ENCODE peak calls at places on chromosomes 11 and 22, in nine cellular contexts. A is spleen; S is Caki2; L is cardiac muscle cell; T is activated naive CD8-positive, alpha-beta T cell treated with anti-CD3 and anti-CD28 coated beads, Interleukin-2, amount 10 ng/mL, durations not matched to agents 7 days and 5 days; Q is MCF 10A; R is GM13977; C is cardiac fibroblast; D is HCT116. N is an unnamed sample.

GRCh38 chr11:131889146-131889577 is 518.7 kb downstream of the NTM start:
- DNase-seq in C (peak; percentile 86), R (no peak), D (no peak), L (peak; percentile 24), S (peak; percentile 29), T (no peak), A (no peak), Q (no peak), N (no peak)

GRCh38 chr22:27416553-27417427 is 384.8 kb downstream of the MN1 start:
- DNase-seq in C (peak; percentile 93), S (peak; percentile 41), D (no peak), R (no peak), A (no peak), T (no peak), L (peak; percentile 10), Q (peak; percentile 88), N (peak; percentile 56)

GRCh38 chr22:43094551-43094950 is 5.4 kb upstream of the TTLL1 start:
- DNase-seq in A (no peak), T (no peak), R (no peak), C (no peak), S (no peak), L (no peak), Q (no peak), D (no peak), N (no peak)

GRCh38 chr11:18669629-18670162 is 28.9 kb upstream of the TMEM86A start:
- DNase-seq in S (no peak), T (no peak), A (no peak), C (no peak), Q (no peak), D (peak; percentile 12), R (no peak), L (no peak), N (no peak)

GRCh38 chr22:50621948-50622722 is 5.8 kb downstream of the ARSA start:
- DNase-seq in T (peak; percentile 73), L (no peak), R (no peak), D (no peak), S (no peak), C (no peak), A (peak; percentile 86), Q (peak; percentile 41), N (no peak)

GRCh38 chr11:76327756-76328388 is 53.1 kb downstream of the THAP12 start:
- DNase-seq in C (no peak), L (no peak), S (no peak), A (no peak), D (no peak), Q (no peak), T (no peak), R (no peak), N (peak; percentile 69)

GRCh38 chr22:35896306-35896705 is 132.3 kb downstream of the RBFOX2 start:
- DNase-seq in T (no peak), Q (no peak), L (no peak), D (no peak), C (no peak), R (no peak), A (no peak), S (no peak), N (no peak)

GRCh38 chr22:33105501-33105911 is 47.3 kb upstream of the SYN3 start:
- DNase-seq in C (no peak), R (no peak), A (no peak), S (peak; percentile 24), Q (peak; percentile 71), L (no peak), D (no peak), T (no peak), N (peak; percentile 28)

GRCh38 chr22:38017272-38017920 is 33.0 kb upstream of the SOX10 start:
- DNase-seq in L (no peak), Q (peak; percentile 66), C (peak; percentile 88), T (no peak), S (no peak), A (no peak), R (no peak), D (no peak), N (peak; percentile 96)

GRCh38 chr11:15958939-15959338 is 397.4 kb downstream of the SOX6 start:
- DNase-seq in R (no peak), D (no peak), S (no peak), A (no peak), L (no peak), Q (no peak), T (no peak), C (peak; percentile 20), N (no peak)

GRCh38 chr22:48729499-48730171 is 1098.0 kb downstream of the BRD1 start:
- DNase-seq in L (no peak), S (no peak), A (peak; percentile 28), C (no peak), T (no peak), D (no peak), Q (no peak), R (no peak), N (peak; percentile 9)

GRCh38 chr11:126415669-126416420 is 60.4 kb downstream of the ST3GAL4 start:
- DNase-seq in D (no peak), L (no peak), R (no peak), S (no peak), A (no peak), T (no peak), C (peak; percentile 92), Q (no peak), N (peak; percentile 97)

GRCh38 chr22:34992672-34993071 is 73.3 kb upstream of the ISX start:
- DNase-seq in T (no peak), L (no peak), C (no peak), Q (no peak), S (no peak), R (no peak), A (no peak), D (no peak), N (no peak)

GRCh38 chr11:118918128-118918685 is 7.5 kb downstream of the BCL9L start:
- DNase-seq in S (peak; percentile 96), T (peak; percentile 60), Q (peak; percentile 92), A (peak; percentile 80), L (no peak), R (no peak), C (peak; percentile 98), D (no peak), N (peak; percentile 93)

GRCh38 chr22:36330655-36331305 is 57.0 kb downstream of the MYH9 start:
- DNase-seq in A (peak; percentile 84), L (no peak), R (no peak), Q (no peak), S (no peak), C (peak; percentile 76), D (no peak), T (peak; percentile 46), N (peak; percentile 88)

GRCh38 chr11:19951558-19952083 is 208.7 kb downstream of the DBX1 start:
- DNase-seq in S (peak; percentile 40), C (peak; percentile 68), A (no peak), R (peak; percentile 48), L (peak; percentile 71), Q (peak; percentile 76), D (peak; percentile 32), T (no peak), N (no peak)

GRCh38 chr11:908273-908672 is 2.3 kb downstream of the CHID1 start:
- DNase-seq in L (no peak), T (no peak), R (no peak), Q (no peak), C (no peak), D (no peak), A (no peak), S (no peak), N (no peak)

GRCh38 chr11:77660947-77661346 is 23.4 kb upstream of the CLNS1A start:
- DNase-seq in C (no peak), L (no peak), A (no peak), D (no peak), R (no peak), T (no peak), Q (no peak), S (no peak), N (no peak)

GRCh38 chr22:49548356-49549202 is 279.1 kb downstream of the BRD1 start:
- DNase-seq in C (no peak), A (peak; percentile 34), S (no peak), T (peak; percentile 11), R (no peak), Q (no peak), D (no peak), L (no peak), N (peak; percentile 32)

GRCh38 chr22:22322792-22323191 is 78.2 kb downstream of the VPREB1 start:
- DNase-seq in A (no peak), D (no peak), T (no peak), R (no peak), Q (no peak), C (no peak), S (no peak), L (no peak), N (no peak)

GRCh38 chr22:27438271-27438980 is 363.1 kb downstream of the MN1 start:
- DNase-seq in L (no peak), C (peak; percentile 53), S (no peak), Q (no peak), D (no peak), T (no peak), R (no peak), A (no peak), N (peak; percentile 56)

GRCh38 chr22:22410121-22410520 is 98.4 kb downstream of the ZNF280B start:
- DNase-seq in L (no peak), S (no peak), C (peak; percentile 15), T (no peak), A (peak; percentile 92), R (no peak), D (no peak), Q (no peak), N (peak; percentile 51)

GRCh38 chr11:35082322-35083180 is 56.4 kb upstream of the CD44 start:
- DNase-seq in S (peak; percentile 83), R (peak; percentile 77), A (peak; percentile 91), Q (peak; percentile 86), C (peak; percentile 75), L (peak; percentile 58), D (peak; percentile 81), T (peak; percentile 80), N (peak; percentile 82)

GRCh38 chr22:35918466-35918865 is 110.2 kb downstream of the RBFOX2 start:
- DNase-seq in C (peak; percentile 79), D (no peak), T (no peak), A (no peak), R (no peak), S (no peak), Q (no peak), L (no peak), N (no peak)

GRCh38 chr11:77144854-77145428 is 16.9 kb downstream of the MYO7A start:
- DNase-seq in T (no peak), R (no peak), S (no peak), Q (no peak), D (no peak), C (no peak), L (no peak), A (no peak), N (no peak)

GRCh38 chr11:65766535-65766934 is 14.2 kb downstream of the AP5B1 start:
- DNase-seq in A (no peak), R (no peak), Q (peak; percentile 56), C (peak; percentile 42), L (no peak), S (no peak), T (no peak), D (no peak), N (no peak)

GRCh38 chr11:86138958-86139357 is 70.1 kb upstream of the PICALM start:
- DNase-seq in D (no peak), L (no peak), Q (peak; percentile 49), R (peak; percentile 51), C (no peak), A (no peak), S (no peak), T (no peak), N (no peak)

GRCh38 chr22:39593061-39593930 is 22.7 kb downstream of the CACNA1I start:
- DNase-seq in R (no peak), T (no peak), L (no peak), A (no peak), S (no peak), Q (peak; percentile 18), D (no peak), C (no peak), N (no peak)

GRCh38 chr11:79253280-79253679 is 187.6 kb downstream of the TENM4 start:
- DNase-seq in C (no peak), T (no peak), S (no peak), R (no peak), A (no peak), D (no peak), Q (no peak), L (no peak), N (no peak)

GRCh38 chr11:1054143-1055108 is 17.9 kb upstream of the MUC6 start:
- DNase-seq in C (peak; percentile 40), T (peak; percentile 21), Q (no peak), D (no peak), R (no peak), S (no peak), L (no peak), A (peak; percentile 66), N (peak; percentile 35)

GRCh38 chr11:61429346-61429690 is 457 bp downstream of the CPSF7 start:
- DNase-seq in R (peak; percentile 82), D (peak; percentile 15), C (peak; percentile 68), Q (peak; percentile 35), T (peak; percentile 83), A (peak; percentile 92), S (peak; percentile 64), L (peak; percentile 95), N (peak; percentile 76)

N was measured in right cardiac atrium.